ENCODE peak calls at places on chromosomes 6 and 20, in six cellular contexts. One of them, this sample, is unnamed.

GRCh38 chr20:46119028-46119546 is 973 bp downstream of the CD40 start:
- DNase-seq in Kasumi-1: no peak
- DNase-seq in activated CD4-positive, CD25-positive, alpha-beta regulatory T cell: no peak
- DNase-seq in head of caudate nucleus: no peak
- DNase-seq in NCI-H1436: no peak
- DNase-seq in transverse colon: no peak
- DNase-seq in this sample: no peak

GRCh38 chr6:27865952-27866369 is 46.2 kb downstream of the OR2B2 start:
- DNase-seq in Kasumi-1: peak; percentile 52
- DNase-seq in activated CD4-positive, CD25-positive, alpha-beta regulatory T cell: no peak
- DNase-seq in head of caudate nucleus: no peak
- DNase-seq in NCI-H1436: peak; percentile 47
- DNase-seq in transverse colon: peak; percentile 29
- DNase-seq in this sample: no peak

GRCh38 chr6:100237881-100238280 is 226.8 kb downstream of the SIM1 start:
- DNase-seq in Kasumi-1: no peak
- DNase-seq in activated CD4-positive, CD25-positive, alpha-beta regulatory T cell: no peak
- DNase-seq in head of caudate nucleus: no peak
- DNase-seq in NCI-H1436: no peak
- DNase-seq in transverse colon: no peak
- DNase-seq in this sample: no peak

GRCh38 chr6:73722318-73723060 is 26.5 kb downstream of the CD109 start:
- DNase-seq in Kasumi-1: peak; percentile 88
- DNase-seq in activated CD4-positive, CD25-positive, alpha-beta regulatory T cell: no peak
- DNase-seq in head of caudate nucleus: no peak
- DNase-seq in NCI-H1436: no peak
- DNase-seq in transverse colon: no peak
- DNase-seq in this sample: no peak

GRCh38 chr6:16851044-16851540 is 89.8 kb upstream of the ATXN1 start:
- DNase-seq in Kasumi-1: no peak
- DNase-seq in activated CD4-positive, CD25-positive, alpha-beta regulatory T cell: no peak
- DNase-seq in head of caudate nucleus: no peak
- DNase-seq in NCI-H1436: no peak
- DNase-seq in transverse colon: no peak
- DNase-seq in this sample: no peak

GRCh38 chr20:47274449-47275108 is 81.9 kb downstream of the ZMYND8 start:
- DNase-seq in Kasumi-1: peak; percentile 21
- DNase-seq in activated CD4-positive, CD25-positive, alpha-beta regulatory T cell: no peak
- DNase-seq in head of caudate nucleus: no peak
- DNase-seq in NCI-H1436: no peak
- DNase-seq in transverse colon: no peak
- DNase-seq in this sample: no peak

GRCh38 chr6:155301867-155302266 is 12.4 kb downstream of the TFB1M start:
- DNase-seq in Kasumi-1: no peak
- DNase-seq in activated CD4-positive, CD25-positive, alpha-beta regulatory T cell: no peak
- DNase-seq in head of caudate nucleus: no peak
- DNase-seq in NCI-H1436: no peak
- DNase-seq in transverse colon: no peak
- DNase-seq in this sample: no peak

GRCh38 chr6:134636221-134636830 is 313.6 kb downstream of the ALDH8A1 start:
- DNase-seq in Kasumi-1: no peak
- DNase-seq in activated CD4-positive, CD25-positive, alpha-beta regulatory T cell: no peak
- DNase-seq in head of caudate nucleus: no peak
- DNase-seq in NCI-H1436: no peak
- DNase-seq in transverse colon: peak; percentile 26
- DNase-seq in this sample: no peak

GRCh38 chr6:54130179-54130578 is 18.9 kb downstream of the MLIP start:
- DNase-seq in Kasumi-1: no peak
- DNase-seq in activated CD4-positive, CD25-positive, alpha-beta regulatory T cell: no peak
- DNase-seq in head of caudate nucleus: no peak
- DNase-seq in NCI-H1436: no peak
- DNase-seq in transverse colon: no peak
- DNase-seq in this sample: no peak

GRCh38 chr6:50655848-50656453 is 57.4 kb upstream of the TFAP2D start:
- DNase-seq in Kasumi-1: peak; percentile 53
- DNase-seq in activated CD4-positive, CD25-positive, alpha-beta regulatory T cell: no peak
- DNase-seq in head of caudate nucleus: no peak
- DNase-seq in NCI-H1436: peak; percentile 2
- DNase-seq in transverse colon: no peak
- DNase-seq in this sample: no peak

GRCh38 chr6:112247275-112247674 is 7.1 kb downstream of the LAMA4 start:
- DNase-seq in Kasumi-1: no peak
- DNase-seq in activated CD4-positive, CD25-positive, alpha-beta regulatory T cell: no peak
- DNase-seq in head of caudate nucleus: no peak
- DNase-seq in NCI-H1436: no peak
- DNase-seq in transverse colon: no peak
- DNase-seq in this sample: no peak

GRCh38 chr6:34615574-34616229 is 59.6 kb upstream of the SPDEF start:
- DNase-seq in Kasumi-1: no peak
- DNase-seq in activated CD4-positive, CD25-positive, alpha-beta regulatory T cell: no peak
- DNase-seq in head of caudate nucleus: no peak
- DNase-seq in NCI-H1436: no peak
- DNase-seq in transverse colon: no peak
- DNase-seq in this sample: no peak

GRCh38 chr6:11428895-11429294 is 108.7 kb upstream of the TMEM170B start:
- DNase-seq in Kasumi-1: no peak
- DNase-seq in activated CD4-positive, CD25-positive, alpha-beta regulatory T cell: no peak
- DNase-seq in head of caudate nucleus: no peak
- DNase-seq in NCI-H1436: no peak
- DNase-seq in transverse colon: no peak
- DNase-seq in this sample: no peak

GRCh38 chr6:147177286-147177685 is 26.9 kb upstream of the STXBP5 start:
- DNase-seq in Kasumi-1: no peak
- DNase-seq in activated CD4-positive, CD25-positive, alpha-beta regulatory T cell: no peak
- DNase-seq in head of caudate nucleus: no peak
- DNase-seq in NCI-H1436: no peak
- DNase-seq in transverse colon: no peak
- DNase-seq in this sample: no peak

GRCh38 chr20:14724465-14724864 is 387.1 kb upstream of the FLRT3 start:
- DNase-seq in Kasumi-1: no peak
- DNase-seq in activated CD4-positive, CD25-positive, alpha-beta regulatory T cell: no peak
- DNase-seq in head of caudate nucleus: no peak
- DNase-seq in NCI-H1436: no peak
- DNase-seq in transverse colon: no peak
- DNase-seq in this sample: no peak

GRCh38 chr6:18362058-18362561 is 25.0 kb upstream of the RNF144B start:
- DNase-seq in Kasumi-1: no peak
- DNase-seq in activated CD4-positive, CD25-positive, alpha-beta regulatory T cell: no peak
- DNase-seq in head of caudate nucleus: no peak
- DNase-seq in NCI-H1436: no peak
- DNase-seq in transverse colon: no peak
- DNase-seq in this sample: no peak

GRCh38 chr20:22663528-22664025 is 79.2 kb upstream of the FOXA2 start:
- DNase-seq in Kasumi-1: no peak
- DNase-seq in activated CD4-positive, CD25-positive, alpha-beta regulatory T cell: no peak
- DNase-seq in head of caudate nucleus: no peak
- DNase-seq in NCI-H1436: peak; percentile 7
- DNase-seq in transverse colon: no peak
- DNase-seq in this sample: no peak

GRCh38 chr6:2509746-2510145 is 241.0 kb downstream of the MYLK4 start:
- DNase-seq in Kasumi-1: no peak
- DNase-seq in activated CD4-positive, CD25-positive, alpha-beta regulatory T cell: no peak
- DNase-seq in head of caudate nucleus: no peak
- DNase-seq in NCI-H1436: no peak
- DNase-seq in transverse colon: no peak
- DNase-seq in this sample: no peak

GRCh38 chr6:35808688-35809087 is 3.5 kb downstream of the LHFPL5 start:
- DNase-seq in Kasumi-1: no peak
- DNase-seq in activated CD4-positive, CD25-positive, alpha-beta regulatory T cell: no peak
- DNase-seq in head of caudate nucleus: no peak
- DNase-seq in NCI-H1436: peak; percentile 88
- DNase-seq in transverse colon: no peak
- DNase-seq in this sample: no peak

GRCh38 chr6:16278750-16279149 is 40.4 kb downstream of the GMPR start:
- DNase-seq in Kasumi-1: no peak
- DNase-seq in activated CD4-positive, CD25-positive, alpha-beta regulatory T cell: no peak
- DNase-seq in head of caudate nucleus: no peak
- DNase-seq in NCI-H1436: no peak
- DNase-seq in transverse colon: no peak
- DNase-seq in this sample: no peak

GRCh38 chr20:32215147-32215546 is 7.5 kb downstream of the POFUT1 start:
- DNase-seq in Kasumi-1: no peak
- DNase-seq in activated CD4-positive, CD25-positive, alpha-beta regulatory T cell: no peak
- DNase-seq in head of caudate nucleus: no peak
- DNase-seq in NCI-H1436: no peak
- DNase-seq in transverse colon: no peak
- DNase-seq in this sample: no peak

GRCh38 chr20:49323622-49324238 is 45.9 kb upstream of the ZNFX1 start:
- DNase-seq in Kasumi-1: peak; percentile 81
- DNase-seq in activated CD4-positive, CD25-positive, alpha-beta regulatory T cell: no peak
- DNase-seq in head of caudate nucleus: no peak
- DNase-seq in NCI-H1436: peak; percentile 38
- DNase-seq in transverse colon: no peak
- DNase-seq in this sample: no peak

GRCh38 chr6:106739387-106739786 is 110.0 kb downstream of the QRSL1 start:
- DNase-seq in Kasumi-1: no peak
- DNase-seq in activated CD4-positive, CD25-positive, alpha-beta regulatory T cell: no peak
- DNase-seq in head of caudate nucleus: no peak
- DNase-seq in NCI-H1436: no peak
- DNase-seq in transverse colon: no peak
- DNase-seq in this sample: no peak

GRCh38 chr6:33711140-33712129 is at the start of gene UQCC2:
- DNase-seq in Kasumi-1: peak; percentile 92
- DNase-seq in activated CD4-positive, CD25-positive, alpha-beta regulatory T cell: peak; percentile 88
- DNase-seq in head of caudate nucleus: peak; percentile 98
- DNase-seq in NCI-H1436: peak; percentile 99
- DNase-seq in transverse colon: peak; percentile 98
- DNase-seq in this sample: peak; percentile 92

GRCh38 chr6:17202526-17202925 is 78.6 kb upstream of the RBM24 start:
- DNase-seq in Kasumi-1: no peak
- DNase-seq in activated CD4-positive, CD25-positive, alpha-beta regulatory T cell: no peak
- DNase-seq in head of caudate nucleus: no peak
- DNase-seq in NCI-H1436: no peak
- DNase-seq in transverse colon: peak; percentile 28
- DNase-seq in this sample: no peak

GRCh38 chr6:17311595-17312311 is 30.6 kb downstream of the RBM24 start:
- DNase-seq in Kasumi-1: no peak
- DNase-seq in activated CD4-positive, CD25-positive, alpha-beta regulatory T cell: no peak
- DNase-seq in head of caudate nucleus: peak; percentile 41
- DNase-seq in NCI-H1436: no peak
- DNase-seq in transverse colon: no peak
- DNase-seq in this sample: no peak

GRCh38 chr6:43668151-43669028 is 19.2 kb downstream of the MRPS18A start:
- DNase-seq in Kasumi-1: peak; percentile 76
- DNase-seq in activated CD4-positive, CD25-positive, alpha-beta regulatory T cell: no peak
- DNase-seq in head of caudate nucleus: peak; percentile 68
- DNase-seq in NCI-H1436: peak; percentile 72
- DNase-seq in transverse colon: peak; percentile 70
- DNase-seq in this sample: no peak

GRCh38 chr6:136983692-136984091 is 61.1 kb downstream of the IL20RA start:
- DNase-seq in Kasumi-1: no peak
- DNase-seq in activated CD4-positive, CD25-positive, alpha-beta regulatory T cell: no peak
- DNase-seq in head of caudate nucleus: no peak
- DNase-seq in NCI-H1436: no peak
- DNase-seq in transverse colon: no peak
- DNase-seq in this sample: no peak

GRCh38 chr6:147219463-147219862 is 15.2 kb downstream of the STXBP5 start:
- DNase-seq in Kasumi-1: no peak
- DNase-seq in activated CD4-positive, CD25-positive, alpha-beta regulatory T cell: no peak
- DNase-seq in head of caudate nucleus: no peak
- DNase-seq in NCI-H1436: no peak
- DNase-seq in transverse colon: no peak
- DNase-seq in this sample: no peak

GRCh38 chr6:79461205-79461604 is 76.0 kb downstream of the LCA5 start:
- DNase-seq in Kasumi-1: no peak
- DNase-seq in activated CD4-positive, CD25-positive, alpha-beta regulatory T cell: no peak
- DNase-seq in head of caudate nucleus: no peak
- DNase-seq in NCI-H1436: no peak
- DNase-seq in transverse colon: no peak
- DNase-seq in this sample: no peak

GRCh38 chr20:53503517-53503919 is 90.1 kb downstream of the ZNF217 start:
- DNase-seq in Kasumi-1: no peak
- DNase-seq in activated CD4-positive, CD25-positive, alpha-beta regulatory T cell: no peak
- DNase-seq in head of caudate nucleus: no peak
- DNase-seq in NCI-H1436: no peak
- DNase-seq in transverse colon: no peak
- DNase-seq in this sample: no peak

This sample was measured in NCI-H1048.